ENCODE peak calls at places on chromosomes 2 and 18, in six cellular contexts. One of them, this sample, is unnamed. For H3K36me3, the result is how much of the 10 kb centered on the place peaks cover.

GRCh38 chr18:49021076-49021432 is 70.3 kb upstream of the SMAD7 start:
- DNase-seq in left ventricle myocardium inferior: no peak
- DNase-seq in neural progenitor cell: no peak
- DNase-seq in hepatocyte: no peak
- DNase-seq in heart left ventricle: no peak
- DNase-seq in fibroblast of lung: no peak
- DNase-seq in this sample: no peak

GRCh38 chr2:83742117-83742782 is 716.8 kb downstream of the SUCLG1 start:
- DNase-seq in hepatocyte: peak
- DNase-seq in heart left ventricle: peak
- DNase-seq in fibroblast of lung: peak
- DNase-seq in neural progenitor cell: no peak
- DNase-seq in left ventricle myocardium inferior: peak
- DNase-seq in this sample: no peak

GRCh38 chr2:95344208-95344570 is 47.0 kb downstream of the KCNIP3 start:
- DNase-seq in fibroblast of lung: no peak
- DNase-seq in heart left ventricle: no peak
- DNase-seq in hepatocyte: no peak
- DNase-seq in neural progenitor cell: no peak
- DNase-seq in left ventricle myocardium inferior: no peak
- DNase-seq in this sample: peak

GRCh38 chr2:175275499-175275898 is 94.0 kb upstream of the ATP5MC3 start:
- DNase-seq in fibroblast of lung: no peak
- DNase-seq in neural progenitor cell: no peak
- DNase-seq in hepatocyte: no peak
- DNase-seq in left ventricle myocardium inferior: no peak
- DNase-seq in heart left ventricle: no peak
- DNase-seq in this sample: no peak

GRCh38 chr2:55097083-55097461 is 46.8 kb upstream of the RTN4 start:
- DNase-seq in heart left ventricle: no peak
- DNase-seq in fibroblast of lung: no peak
- DNase-seq in left ventricle myocardium inferior: no peak
- DNase-seq in hepatocyte: no peak
- DNase-seq in neural progenitor cell: no peak
- DNase-seq in this sample: no peak

GRCh38 chr18:415627-416612 is 84.6 kb downstream of the COLEC12 start:
- DNase-seq in fibroblast of lung: peak
- DNase-seq in left ventricle myocardium inferior: no peak
- DNase-seq in heart left ventricle: no peak
- DNase-seq in neural progenitor cell: no peak
- DNase-seq in hepatocyte: no peak
- DNase-seq in this sample: no peak

GRCh38 chr2:9002637-9003365 is 683 bp downstream of the MBOAT2 start:
- DNase-seq in heart left ventricle: no peak
- DNase-seq in neural progenitor cell: peak
- DNase-seq in fibroblast of lung: peak
- DNase-seq in left ventricle myocardium inferior: no peak
- DNase-seq in hepatocyte: peak
- DNase-seq in this sample: peak

GRCh38 chr2:1305357-1305756 is 107.9 kb upstream of the TPO start:
- DNase-seq in hepatocyte: no peak
- DNase-seq in left ventricle myocardium inferior: no peak
- DNase-seq in heart left ventricle: no peak
- DNase-seq in neural progenitor cell: no peak
- DNase-seq in fibroblast of lung: no peak
- DNase-seq in this sample: no peak

GRCh38 chr2:162198239-162198638 is 45.0 kb downstream of the FAP start:
- DNase-seq in left ventricle myocardium inferior: no peak
- DNase-seq in fibroblast of lung: peak
- DNase-seq in heart left ventricle: no peak
- DNase-seq in neural progenitor cell: peak
- DNase-seq in hepatocyte: no peak
- DNase-seq in this sample: no peak

GRCh38 chr2:197904446-197904845 is 100.1 kb downstream of the PLCL1 start:
- DNase-seq in hepatocyte: no peak
- DNase-seq in neural progenitor cell: no peak
- DNase-seq in left ventricle myocardium inferior: no peak
- DNase-seq in fibroblast of lung: no peak
- DNase-seq in heart left ventricle: no peak
- DNase-seq in this sample: no peak

GRCh38 chr2:127086800-127087737 is 19.9 kb downstream of the BIN1 start:
- DNase-seq in left ventricle myocardium inferior: peak
- DNase-seq in neural progenitor cell: peak
- DNase-seq in hepatocyte: peak
- DNase-seq in heart left ventricle: peak
- DNase-seq in fibroblast of lung: peak
- DNase-seq in this sample: no peak

GRCh38 chr2:130341562-130342019 is 1.1 kb upstream of the IMP4 start:
- DNase-seq in left ventricle myocardium inferior: no peak
- DNase-seq in neural progenitor cell: no peak
- DNase-seq in heart left ventricle: no peak
- DNase-seq in hepatocyte: peak
- DNase-seq in fibroblast of lung: no peak
- DNase-seq in this sample: no peak

GRCh38 chr2:210544191-210544590 is 12.2 kb upstream of the CPS1 start:
- DNase-seq in heart left ventricle: no peak
- DNase-seq in left ventricle myocardium inferior: no peak
- DNase-seq in neural progenitor cell: no peak
- DNase-seq in hepatocyte: no peak
- DNase-seq in fibroblast of lung: no peak
- DNase-seq in this sample: no peak

DNA sequence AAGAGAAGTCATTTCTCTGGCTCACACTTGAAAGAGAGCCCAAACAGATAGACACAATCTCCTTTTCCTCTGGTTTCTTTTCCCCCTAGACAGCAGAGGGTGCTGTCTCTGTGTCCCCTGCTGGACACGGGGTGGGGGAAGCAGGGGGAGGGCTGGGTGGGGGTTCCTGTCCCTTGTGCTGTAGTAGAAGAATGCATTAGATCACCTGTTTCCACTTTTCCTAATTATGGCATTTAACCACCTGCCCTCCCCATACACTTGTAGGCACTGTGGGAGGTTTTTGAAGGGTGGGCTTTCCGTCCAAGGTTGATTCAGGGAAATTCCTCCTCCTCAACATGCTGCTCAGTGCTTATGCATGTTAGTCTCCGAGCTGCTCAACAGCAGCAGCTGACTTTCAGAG is 206.2 kb upstream of the EPAS1 start:
- DNase-seq in fibroblast of lung: no peak
- DNase-seq in neural progenitor cell: peak
- DNase-seq in hepatocyte: no peak
- DNase-seq in left ventricle myocardium inferior: no peak
- DNase-seq in heart left ventricle: peak
- DNase-seq in this sample: no peak
- H3K36me3 ChIP-seq in fibroblast of lung: under half
- H3K36me3 ChIP-seq in neural progenitor cell: under half
- H3K36me3 ChIP-seq in hepatocyte: under half
- H3K36me3 ChIP-seq in left ventricle myocardium inferior: under half
- H3K36me3 ChIP-seq in heart left ventricle: under half
- H3K36me3 ChIP-seq in this sample: under half

DNA sequence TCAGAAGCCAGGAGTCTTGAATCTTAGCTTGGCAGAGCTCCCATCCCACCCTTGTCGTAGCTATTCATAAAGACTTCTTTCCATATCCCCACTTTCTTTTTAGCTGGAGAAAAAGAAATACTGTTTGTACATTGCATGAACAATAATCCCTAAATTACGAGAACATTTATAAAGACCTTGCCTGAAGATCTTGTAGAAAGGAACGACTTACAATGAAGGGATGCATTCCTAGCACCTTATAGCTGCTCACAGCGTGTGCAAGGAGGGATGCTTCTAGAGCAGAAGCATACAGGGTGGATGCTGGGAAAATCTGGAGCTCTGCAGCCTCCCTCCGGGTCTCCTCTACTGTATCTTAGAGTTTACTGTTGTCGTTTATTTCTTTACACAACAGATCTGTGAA is 13.6 kb downstream of the EFR3B start:
- DNase-seq in hepatocyte: no peak
- DNase-seq in neural progenitor cell: no peak
- DNase-seq in heart left ventricle: no peak
- DNase-seq in fibroblast of lung: no peak
- DNase-seq in left ventricle myocardium inferior: no peak
- DNase-seq in this sample: no peak
- H3K27ac ChIP-seq in hepatocyte: no peak
- H3K27ac ChIP-seq in neural progenitor cell: no peak
- H3K27ac ChIP-seq in heart left ventricle: no peak
- H3K27ac ChIP-seq in fibroblast of lung: no peak
- H3K27ac ChIP-seq in left ventricle myocardium inferior: no peak
- H3K27ac ChIP-seq in this sample: no peak

GRCh38 chr2:172204762-172205161 is 102.1 kb upstream of the DLX2 start:
- DNase-seq in neural progenitor cell: no peak
- DNase-seq in left ventricle myocardium inferior: no peak
- DNase-seq in hepatocyte: no peak
- DNase-seq in heart left ventricle: no peak
- DNase-seq in fibroblast of lung: no peak
- DNase-seq in this sample: no peak

GRCh38 chr2:172208881-172209325 is 106.2 kb upstream of the DLX2 start:
- DNase-seq in neural progenitor cell: no peak
- DNase-seq in left ventricle myocardium inferior: no peak
- DNase-seq in hepatocyte: no peak
- DNase-seq in fibroblast of lung: peak
- DNase-seq in heart left ventricle: no peak
- DNase-seq in this sample: no peak

GRCh38 chr2:172200495-172201085 is 97.9 kb upstream of the DLX2 start:
- DNase-seq in left ventricle myocardium inferior: no peak
- DNase-seq in neural progenitor cell: peak
- DNase-seq in hepatocyte: no peak
- DNase-seq in heart left ventricle: no peak
- DNase-seq in fibroblast of lung: peak
- DNase-seq in this sample: no peak

GRCh38 chr2:172207916-172208315 is 105.2 kb upstream of the DLX2 start:
- DNase-seq in fibroblast of lung: peak
- DNase-seq in left ventricle myocardium inferior: no peak
- DNase-seq in neural progenitor cell: no peak
- DNase-seq in hepatocyte: peak
- DNase-seq in heart left ventricle: no peak
- DNase-seq in this sample: no peak

DNA sequence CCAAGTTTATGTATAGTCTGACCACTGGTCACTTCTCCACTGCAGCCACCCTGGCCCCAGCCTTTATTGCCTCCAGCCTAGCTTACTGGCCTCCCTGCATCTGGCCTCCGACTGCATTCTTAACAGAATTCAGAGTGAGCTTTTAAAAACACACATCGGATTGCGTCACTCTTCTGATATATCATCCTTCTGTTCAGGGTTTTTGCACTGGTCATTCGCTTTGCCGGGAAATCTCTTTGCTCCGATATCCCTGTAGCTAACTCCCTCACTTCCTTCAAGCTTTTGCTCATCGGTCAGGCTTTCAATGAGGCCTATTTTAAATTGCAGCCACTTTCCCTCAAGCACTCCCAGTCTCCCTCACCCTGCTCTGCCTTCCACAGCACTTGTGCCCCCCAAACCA is 101.6 kb upstream of the DLX2 start:
- DNase-seq in hepatocyte: peak
- DNase-seq in fibroblast of lung: peak
- DNase-seq in heart left ventricle: no peak
- DNase-seq in neural progenitor cell: no peak
- DNase-seq in left ventricle myocardium inferior: no peak
- DNase-seq in this sample: no peak
- TF ChIP-seq CTCF in hepatocyte: no peak
- TF ChIP-seq CTCF in fibroblast of lung: no peak
- TF ChIP-seq CTCF in heart left ventricle: no peak
- TF ChIP-seq CTCF in neural progenitor cell: no peak
- TF ChIP-seq CTCF in left ventricle myocardium inferior: no peak
- TF ChIP-seq CTCF in this sample: no peak

GRCh38 chr2:218648473-218649100 is 10.8 kb downstream of the ZNF142 start:
- DNase-seq in neural progenitor cell: peak
- DNase-seq in left ventricle myocardium inferior: no peak
- DNase-seq in fibroblast of lung: peak
- DNase-seq in hepatocyte: peak
- DNase-seq in heart left ventricle: no peak
- DNase-seq in this sample: peak
- H3K36me3 ChIP-seq in neural progenitor cell: under half
- H3K36me3 ChIP-seq in left ventricle myocardium inferior: half or more
- H3K36me3 ChIP-seq in fibroblast of lung: under half
- H3K36me3 ChIP-seq in hepatocyte: under half
- H3K36me3 ChIP-seq in heart left ventricle: half or more
- H3K36me3 ChIP-seq in this sample: under half

GRCh38 chr18:36454848-36455458 is 157.4 kb downstream of the FHOD3 start:
- DNase-seq in fibroblast of lung: no peak
- DNase-seq in hepatocyte: no peak
- DNase-seq in heart left ventricle: no peak
- DNase-seq in neural progenitor cell: no peak
- DNase-seq in left ventricle myocardium inferior: no peak
- DNase-seq in this sample: no peak

GRCh38 chr18:36457683-36458082 is 160.2 kb downstream of the FHOD3 start:
- DNase-seq in heart left ventricle: no peak
- DNase-seq in neural progenitor cell: no peak
- DNase-seq in hepatocyte: no peak
- DNase-seq in left ventricle myocardium inferior: no peak
- DNase-seq in fibroblast of lung: no peak
- DNase-seq in this sample: no peak

GRCh38 chr18:36455931-36456330 is 158.4 kb downstream of the FHOD3 start:
- DNase-seq in neural progenitor cell: no peak
- DNase-seq in left ventricle myocardium inferior: no peak
- DNase-seq in hepatocyte: no peak
- DNase-seq in fibroblast of lung: no peak
- DNase-seq in heart left ventricle: no peak
- DNase-seq in this sample: no peak

GRCh38 chr18:36458306-36458705 is 160.8 kb downstream of the FHOD3 start:
- DNase-seq in neural progenitor cell: no peak
- DNase-seq in left ventricle myocardium inferior: no peak
- DNase-seq in fibroblast of lung: no peak
- DNase-seq in hepatocyte: no peak
- DNase-seq in heart left ventricle: no peak
- DNase-seq in this sample: no peak

DNA sequence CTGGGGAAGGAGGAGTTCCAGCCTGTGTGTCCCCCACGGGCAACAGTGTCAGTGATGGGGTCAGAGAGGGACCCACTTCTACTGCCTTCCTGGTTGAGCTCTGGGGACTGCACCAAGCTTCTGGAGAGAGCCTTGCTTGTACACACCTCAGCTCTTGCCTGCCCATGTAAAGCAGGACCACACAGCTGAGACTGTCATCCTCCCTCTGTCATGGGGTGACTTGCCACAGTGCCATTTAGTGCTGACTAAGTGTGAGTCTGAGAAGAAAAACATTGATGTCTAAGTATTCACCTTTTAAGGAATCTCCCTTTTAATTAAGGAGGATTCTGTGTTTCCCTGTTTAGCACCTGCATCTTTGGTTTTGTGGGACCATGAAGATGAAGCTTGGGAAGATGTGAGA is 159.1 kb downstream of the FHOD3 start:
- DNase-seq in neural progenitor cell: no peak
- DNase-seq in fibroblast of lung: no peak
- DNase-seq in left ventricle myocardium inferior: no peak
- DNase-seq in hepatocyte: no peak
- DNase-seq in heart left ventricle: no peak
- DNase-seq in this sample: no peak
- H3K27ac ChIP-seq in neural progenitor cell: no peak
- H3K27ac ChIP-seq in fibroblast of lung: no peak
- H3K27ac ChIP-seq in left ventricle myocardium inferior: peak
- H3K27ac ChIP-seq in hepatocyte: no peak
- H3K27ac ChIP-seq in heart left ventricle: peak
- H3K27ac ChIP-seq in this sample: no peak

This sample was measured in left lung.